ENCODE peak calls at places on chromosome 5, in four cellular contexts. L is CD8-positive, alpha-beta memory T cell; M is fibroblast of lung; Y is body of pancreas. V is an unnamed sample.
A peak's percentile ranks its signal among the peaks of the same experiment; 100 is the strongest.

GRCh38 chr5:41762426-41762825 is 107.8 kb downstream of the OXCT1 start:
- DNase-seq in L (no peak), M (no peak), Y (no peak), V (no peak)

GRCh38 chr5:79416499-79416898 is 97.4 kb downstream of the HOMER1 start:
- DNase-seq in L (no peak), M (no peak), Y (no peak), V (no peak)

GRCh38 chr5:181217805-181218065 is 5.3 kb upstream of the TRIM41 start:
- DNase-seq in L (peak; percentile 41), M (no peak), Y (peak; percentile 46), V (no peak)

GRCh38 chr5:125186911-125187375 is 440.5 kb upstream of the ZNF608 start:
- DNase-seq in L (no peak), M (no peak), Y (no peak), V (peak; percentile 27)

GRCh38 chr5:22541037-22541436 is 312.1 kb downstream of the CDH12 start:
- DNase-seq in L (no peak), M (no peak), Y (no peak), V (no peak)

GRCh38 chr5:23007226-23007625 is 154.1 kb upstream of the CDH12 start:
- DNase-seq in L (no peak), M (no peak), Y (no peak), V (no peak)

GRCh38 chr5:36607114-36607561 is 732 bp downstream of the SLC1A3 start:
- DNase-seq in L (no peak), M (peak; percentile 58), Y (peak; percentile 45), V (peak; percentile 46)

GRCh38 chr5:82820188-82820587 is 257.0 kb downstream of the TMEM167A start:
- DNase-seq in L (no peak), M (no peak), Y (no peak), V (no peak)

GRCh38 chr5:109784687-109785086 is 95.0 kb downstream of the MAN2A1 start:
- DNase-seq in L (no peak), M (peak; percentile 4), Y (no peak), V (no peak)

GRCh38 chr5:178467261-178468195 is 122.7 kb downstream of the COL23A1 start:
- DNase-seq in L (no peak), M (no peak), Y (peak; percentile 24), V (peak; percentile 52)

GRCh38 chr5:75707911-75708509 is 9.2 kb downstream of the POC5 start:
- DNase-seq in L (no peak), M (peak; percentile 12), Y (no peak), V (no peak)
- H3K36me3 ChIP-seq in L (peaks cover 6% of the 10 kb centered on the region), M (no peaks in the 10 kb centered on the region), Y (no peaks in the 10 kb centered on the region), V (no peaks in the 10 kb centered on the region)

GRCh38 chr5:7886849-7887460 is 18.0 kb downstream of the MTRR start:
- DNase-seq in L (no peak), M (peak; percentile 60), Y (no peak), V (no peak)
- H3K36me3 ChIP-seq in L (peaks cover 36% of the 10 kb centered on the region), M (peaks cover 5% of the 10 kb centered on the region), Y (no peaks in the 10 kb centered on the region), V (no peaks in the 10 kb centered on the region)

DNA sequence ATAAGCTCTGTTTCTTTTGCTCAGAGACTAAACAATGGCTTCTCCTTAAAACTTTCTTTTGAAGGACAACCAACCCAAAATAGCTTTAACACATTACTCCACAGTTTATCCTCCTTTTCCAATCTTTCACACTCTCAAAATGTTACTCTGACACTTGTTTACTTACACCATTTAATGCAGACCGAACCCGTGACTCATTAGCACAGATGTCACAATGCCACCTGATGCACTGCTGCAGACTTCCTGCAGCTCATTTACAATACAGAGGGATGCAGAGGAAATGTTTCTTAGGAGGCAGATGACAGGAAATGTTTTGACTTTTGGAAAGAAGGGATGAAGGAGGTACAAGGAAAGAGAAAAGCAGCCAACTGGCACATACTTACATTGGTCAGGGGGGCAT is 39.1 kb downstream of the DROSHA start:
- DNase-seq in L (no peak), M (peak; percentile 33), Y (no peak), V (no peak)
- H3K36me3 ChIP-seq in L (peaks cover 43% of the 10 kb centered on the region), M (peaks cover 5% of the 10 kb centered on the region), Y (no peaks in the 10 kb centered on the region), V (no peaks in the 10 kb centered on the region)

DNA sequence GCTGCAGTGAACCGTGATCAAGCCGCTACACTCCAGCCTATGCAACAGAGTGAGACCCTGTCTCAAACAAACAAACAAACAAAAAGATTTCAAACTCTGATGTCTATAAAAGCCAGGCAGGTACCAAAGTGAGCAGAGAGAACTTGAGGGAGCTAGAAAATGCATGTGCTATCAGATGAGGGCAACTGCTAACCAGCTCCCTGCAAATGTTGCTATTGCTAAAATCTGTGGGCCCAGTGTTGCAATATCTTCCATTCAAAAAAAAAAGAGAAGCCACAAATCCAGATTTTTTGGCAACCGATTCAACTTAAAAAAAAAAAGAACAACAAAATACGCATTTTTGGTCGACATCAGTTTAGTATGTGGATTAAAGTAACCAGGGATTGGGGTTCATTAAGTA is 5.5 kb downstream of the UBE2D2 start:
- DNase-seq in L (no peak), M (peak; percentile 10), Y (no peak), V (no peak)
- H3K36me3 ChIP-seq in L (no peaks in the 10 kb centered on the region), M (no peaks in the 10 kb centered on the region), Y (no peaks in the 10 kb centered on the region), V (no peaks in the 10 kb centered on the region)

DNA sequence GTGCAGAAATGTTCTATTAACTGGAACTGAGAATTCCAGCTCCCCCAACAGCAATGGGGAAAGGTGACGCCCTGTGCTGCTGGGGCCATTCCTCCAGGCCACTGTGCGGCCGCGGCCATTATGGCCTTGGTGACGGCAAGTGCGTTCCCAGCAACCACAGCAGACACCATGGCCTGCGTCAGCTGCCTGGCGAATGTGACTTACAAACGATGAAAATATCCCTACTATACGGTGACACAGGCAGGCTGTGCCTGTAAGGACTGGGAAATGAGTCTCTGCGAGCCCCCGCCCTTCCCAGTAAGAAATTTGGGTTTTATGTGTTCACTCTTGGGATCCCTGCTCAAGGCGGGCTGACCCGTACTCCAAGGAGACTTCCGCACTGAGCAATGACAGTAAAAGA is 20.6 kb downstream of the CLPTM1L start:
- DNase-seq in L (no peak), M (no peak), Y (no peak), V (peak; percentile 9)
- H3K36me3 ChIP-seq in L (peaks cover 10% of the 10 kb centered on the region), M (peaks cover 20% of the 10 kb centered on the region), Y (no peaks in the 10 kb centered on the region), V (no peaks in the 10 kb centered on the region)

GRCh38 chr5:157308826-157309465 is 43.0 kb downstream of the CYFIP2 start:
- DNase-seq in L (no peak), M (peak; percentile 7), Y (no peak), V (no peak)
- H3K36me3 ChIP-seq in L (peaks cover 36% of the 10 kb centered on the region), M (no peaks in the 10 kb centered on the region), Y (no peaks in the 10 kb centered on the region), V (no peaks in the 10 kb centered on the region)

GRCh38 chr5:138926257-138926656 is 51.1 kb upstream of the LRRTM2 start:
- DNase-seq in L (no peak), M (no peak), Y (no peak), V (no peak)

GRCh38 chr5:138927539-138927938 is 52.4 kb upstream of the LRRTM2 start:
- DNase-seq in L (no peak), M (no peak), Y (no peak), V (no peak)

GRCh38 chr5:138926688-138927448 is 51.7 kb upstream of the LRRTM2 start:
- DNase-seq in L (no peak), M (no peak), Y (no peak), V (no peak)

GRCh38 chr5:138922494-138922893 is 47.4 kb upstream of the LRRTM2 start:
- DNase-seq in L (no peak), M (no peak), Y (no peak), V (no peak)

GRCh38 chr5:138925090-138925635 is 50.0 kb upstream of the LRRTM2 start:
- DNase-seq in L (no peak), M (no peak), Y (no peak), V (no peak)
- H3K36me3 ChIP-seq in L (no peaks in the 10 kb centered on the region), M (peaks cover 18% of the 10 kb centered on the region), Y (peaks cover 6% of the 10 kb centered on the region), V (no peaks in the 10 kb centered on the region)